ENCODE peak calls at places on chromosomes 7 and 10, in six cellular contexts. I, N, H, O, M and G are unnamed samples.

GRCh38 chr10:44970812-44971395 is 7.7 kb downstream of the DEPP1 start:
- DNase-seq in M (peak; percentile 58), I (no peak), N (no peak), O (no peak), H (no peak), G (no peak)

GRCh38 chr10:80498039-80498832 is 39.5 kb upstream of the SH2D4B start:
- DNase-seq in I (no peak), M (no peak), N (no peak), O (peak; percentile 7), H (no peak), G (no peak)

GRCh38 chr7:45697576-45698136 is 123.5 kb downstream of the ADCY1 start:
- DNase-seq in N (no peak), H (no peak), O (peak; percentile 47), I (no peak), M (peak; percentile 29), G (no peak)

GRCh38 chr10:95674643-95675042 is 18.1 kb upstream of the ALDH18A1 start:
- DNase-seq in I (no peak), N (no peak), M (no peak), H (no peak), O (no peak), G (no peak)

GRCh38 chr10:6465437-6465836 is 114.6 kb downstream of the PRKCQ start:
- DNase-seq in I (no peak), H (no peak), N (no peak), O (no peak), M (no peak), G (no peak)

GRCh38 chr7:74657692-74658170 is at the start of gene GTF2I:
- DNase-seq in N (peak; percentile 14), O (no peak), I (no peak), H (peak; percentile 82), M (no peak), G (no peak)

GRCh38 chr7:49094866-49095265 is 170.5 kb downstream of the CDC14C start:
- DNase-seq in N (no peak), O (no peak), H (no peak), M (no peak), I (no peak), G (no peak)

GRCh38 chr7:135859548-135859947 is 110.9 kb upstream of the FAM180A start:
- DNase-seq in O (peak; percentile 67), N (no peak), H (no peak), I (no peak), M (no peak), G (no peak)

GRCh38 chr10:109701583-109702215 is 221.6 kb downstream of the XPNPEP1 start:
- DNase-seq in I (peak; percentile 26), M (no peak), H (no peak), N (no peak), O (no peak), G (no peak)

GRCh38 chr7:23396222-23396621 is 74.1 kb downstream of the IGF2BP3 start:
- DNase-seq in H (no peak), N (no peak), I (no peak), M (no peak), O (peak; percentile 87), G (no peak)

GRCh38 chr10:121692626-121693025 is 94.4 kb upstream of the FGFR2 start:
- DNase-seq in N (no peak), O (no peak), H (no peak), M (no peak), I (no peak), G (no peak)

GRCh38 chr7:30925913-30926312 is 14.3 kb downstream of the AQP1 start:
- DNase-seq in I (no peak), O (no peak), H (no peak), N (no peak), M (peak; percentile 51), G (no peak)

GRCh38 chr10:118307237-118307636 is 34.9 kb downstream of the FAM204A start:
- DNase-seq in N (no peak), M (no peak), H (no peak), I (no peak), O (no peak), G (no peak)

GRCh38 chr7:146956853-146957252 is 840.3 kb downstream of the CNTNAP2 start:
- DNase-seq in N (no peak), M (no peak), H (no peak), I (no peak), O (no peak), G (no peak)

GRCh38 chr10:24858244-24858907 is 94.0 kb downstream of the PRTFDC1 start:
- DNase-seq in H (no peak), I (no peak), M (no peak), N (no peak), O (peak; percentile 77), G (no peak)

GRCh38 chr7:76278540-76278939 is 23.9 kb upstream of the HSPB1 start:
- DNase-seq in I (no peak), H (no peak), N (no peak), O (no peak), M (no peak), G (no peak)

GRCh38 chr7:134618756-134619530 is 27.7 kb upstream of the BPGM start:
- DNase-seq in N (no peak), M (no peak), O (peak; percentile 88), I (no peak), H (no peak), G (no peak)

GRCh38 chr7:7418997-7419396 is 116.7 kb downstream of the COL28A1 start:
- DNase-seq in N (no peak), H (no peak), I (no peak), M (no peak), O (no peak), G (no peak)

GRCh38 chr10:110733256-110733952 is 89.3 kb downstream of the RBM20 start:
- DNase-seq in M (no peak), I (no peak), O (no peak), H (no peak), N (no peak), G (no peak)

GRCh38 chr10:51832652-51833383 is 133.4 kb upstream of the CSTF2T start:
- DNase-seq in N (no peak), O (peak; percentile 79), H (peak; percentile 16), M (no peak), I (no peak), G (no peak)

GRCh38 chr10:128078136-128078969 is 47.9 kb downstream of the MKI67 start:
- DNase-seq in O (peak; percentile 66), M (no peak), H (peak; percentile 63), I (peak; percentile 56), N (no peak), G (peak; percentile 47)

GRCh38 chr7:1725199-1725701 is 55.2 kb downstream of the ELFN1 start:
- DNase-seq in O (peak; percentile 61), H (peak; percentile 38), N (no peak), I (peak; percentile 43), M (no peak), G (no peak)

GRCh38 chr7:4791738-4792536 is 16.5 kb downstream of the AP5Z1 start:
- DNase-seq in N (peak; percentile 43), O (peak; percentile 88), M (peak; percentile 92), H (peak; percentile 93), I (peak; percentile 76), G (no peak)

GRCh38 chr7:73565675-73566342 is 8.3 kb upstream of the BCL7B start:
- DNase-seq in I (no peak), H (no peak), O (peak; percentile 43), N (no peak), M (no peak), G (no peak)

GRCh38 chr7:133633055-133633454 is 380.2 kb downstream of the EXOC4 start:
- DNase-seq in N (no peak), I (no peak), H (no peak), O (peak; percentile 63), M (no peak), G (no peak)

GRCh38 chr7:2650451-2650850 is 18.7 kb downstream of the TTYH3 start:
- DNase-seq in O (no peak), H (no peak), I (no peak), N (no peak), M (no peak), G (no peak)

GRCh38 chr7:97307521-97308108 is 190.1 kb downstream of the SDHAF3 start:
- DNase-seq in H (no peak), O (no peak), I (no peak), M (no peak), N (no peak), G (no peak)

GRCh38 chr10:126088144-126088543 is 191.8 kb downstream of the FANK1 start:
- DNase-seq in O (peak; percentile 46), M (no peak), I (no peak), H (no peak), N (no peak), G (no peak)

GRCh38 chr7:124088590-124088989 is 55.7 kb upstream of the TMEM229A start:
- DNase-seq in M (no peak), O (no peak), H (no peak), I (no peak), N (no peak), G (no peak)

GRCh38 chr7:30925117-30925516 is 13.5 kb downstream of the AQP1 start:
- DNase-seq in H (no peak), O (no peak), M (no peak), I (no peak), N (no peak), G (no peak)